ENCODE peak calls at places on chromosomes 2 and 18, in ten cellular contexts. K is PC-3, H is psoas muscle, U is A673, A is brain microvascular endothelial cell, Y is WERI-Rb-1, F is GM23338, V is uterus, W is endodermal cell, T is body of pancreas. J is an unnamed sample. For H3K27me3, the result is how much of the 10 kb centered on the place peaks cover.

GRCh38 chr2:84882775-84883550 is 2.1 kb upstream of the TRABD2A start:
- DNase-seq in H (no peak), Y (no peak), U (no peak), V (no peak), F (no peak), T (no peak), W (peak), A (peak), K (no peak), J (no peak)

GRCh38 chr2:163736433-163737168 is 793 bp upstream of the FIGN start:
- DNase-seq in U (peak), F (peak), V (peak), W (peak), A (peak), K (peak), Y (peak), T (peak), H (peak), J (peak)

GRCh38 chr2:169767243-169767888 is 31.3 kb upstream of the SSB start:
- DNase-seq in V (peak), Y (peak), H (peak), K (peak), A (peak), U (peak), T (peak), W (peak), F (peak), J (no peak)

GRCh38 chr2:136104977-136105376 is 13.0 kb downstream of the CXCR4 start:
- DNase-seq in F (no peak), Y (no peak), V (no peak), H (no peak), U (no peak), A (no peak), T (no peak), K (peak), W (no peak), J (no peak)

GRCh38 chr2:129903586-129904425 is 75.7 kb upstream of the RAB6C start:
- DNase-seq in T (no peak), W (peak), V (no peak), H (no peak), A (no peak), K (no peak), Y (peak), U (no peak), F (peak), J (no peak)

GRCh38 chr18:79393626-79394401 is 1.9 kb upstream of the NFATC1 start:
- DNase-seq in H (peak), K (peak), W (peak), T (peak), V (peak), A (peak), U (peak), F (peak), Y (peak), J (peak)

GRCh38 chr18:50240083-50240563 is 26.2 kb downstream of the CFAP53 start:
- DNase-seq in A (no peak), F (no peak), T (no peak), W (no peak), Y (no peak), V (no peak), H (no peak), K (peak), U (no peak), J (no peak)

GRCh38 chr2:133789743-133790142 is 221.5 kb upstream of the NCKAP5 start:
- DNase-seq in V (no peak), A (no peak), W (peak), Y (no peak), T (peak), U (peak), H (no peak), K (no peak), F (no peak), J (no peak)

GRCh38 chr2:19035238-19035637 is 323.2 kb downstream of the OSR1 start:
- DNase-seq in F (no peak), U (no peak), W (no peak), A (peak), Y (no peak), K (no peak), V (peak), T (peak), H (peak), J (peak)

GRCh38 chr2:238948765-238949641 is 101.1 kb downstream of the TWIST2 start:
- DNase-seq in Y (no peak), T (no peak), H (no peak), V (peak), U (no peak), F (no peak), K (peak), W (peak), A (peak), J (no peak)

GRCh38 chr18:48790226-48790863 is 160.4 kb downstream of the SMAD7 start:
- DNase-seq in T (peak), V (peak), A (peak), Y (no peak), W (peak), F (no peak), K (no peak), U (no peak), H (peak), J (peak)
- H3K27ac ChIP-seq in T (no peak), V (peak), A (peak), Y (no peak), W (no peak), F (no peak), K (no peak), U (no peak), H (peak), J (peak)

DNA sequence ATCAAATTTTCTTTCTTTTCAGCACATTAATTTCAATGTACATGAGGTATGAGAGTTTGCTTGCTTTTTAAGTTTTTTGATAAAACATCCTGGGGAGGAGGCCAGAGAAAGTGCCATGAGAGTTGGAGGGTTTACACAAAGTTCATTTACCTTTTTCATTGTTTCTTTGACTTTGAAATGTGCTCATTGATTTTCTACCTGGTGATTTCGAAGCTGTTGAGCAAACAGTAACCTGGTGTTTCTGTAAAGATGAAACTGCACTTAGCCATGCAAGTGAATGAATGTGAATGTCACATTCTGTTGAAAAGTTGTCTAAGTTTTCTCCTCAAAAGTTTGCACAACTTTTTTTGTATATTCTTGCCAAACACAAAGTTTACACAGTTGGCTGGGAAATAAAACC is 797.0 kb downstream of the METTL4 start:
- DNase-seq in V (no peak), T (no peak), U (no peak), A (no peak), H (no peak), K (no peak), F (no peak), W (no peak), Y (no peak), J (no peak)
- H3K27me3 ChIP-seq in V (under half), T (under half), U (under half), A (under half), H (under half), K (under half), F (under half), W (under half), Y (under half), J (under half)

GRCh38 chr2:204451766-204452165 is 93.5 kb upstream of the PARD3B start:
- DNase-seq in F (no peak), A (no peak), T (no peak), K (no peak), U (no peak), H (no peak), W (no peak), V (no peak), Y (no peak), J (no peak)
- H3K4me3 ChIP-seq in F (no peak), A (no peak), T (no peak), K (no peak), U (no peak), H (no peak), W (no peak), V (no peak), Y (no peak), J (no peak)

DNA sequence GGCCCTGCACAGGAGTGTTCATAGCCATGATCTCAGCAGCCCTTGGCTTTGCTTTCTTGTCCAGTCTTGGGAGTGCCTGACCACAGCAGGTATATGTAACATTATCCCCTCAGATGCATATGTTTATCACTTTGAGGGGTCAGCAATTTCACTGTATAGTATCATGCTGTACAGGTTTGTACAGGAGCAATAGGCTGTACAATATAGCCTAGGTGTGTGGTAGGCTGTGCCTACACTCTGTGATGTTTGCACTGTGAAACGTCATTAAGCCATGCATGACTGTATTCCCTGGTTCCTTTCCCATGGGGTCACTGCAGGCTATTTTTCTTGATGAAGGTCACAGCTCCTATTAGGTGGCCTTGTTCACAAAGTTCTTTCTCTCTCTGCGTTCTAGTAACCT is 4.7 kb upstream of the IL36G start:
- DNase-seq in W (no peak), V (no peak), K (peak), U (no peak), F (no peak), Y (no peak), T (no peak), H (no peak), A (no peak), J (no peak)
- H3K27ac ChIP-seq in W (no peak), V (no peak), K (peak), U (no peak), F (no peak), Y (no peak), T (no peak), H (no peak), A (no peak), J (no peak)

GRCh38 chr2:227545990-227546389 is 52.7 kb upstream of the SCYGR2 start:
- DNase-seq in V (no peak), U (peak), F (peak), H (no peak), Y (no peak), K (peak), A (peak), W (peak), T (no peak), J (no peak)
- H3K27me3 ChIP-seq in V (under half), U (under half), F (under half), H (under half), Y (under half), K (under half), A (under half), W (under half), T (under half), J (under half)

GRCh38 chr2:138510319-138510718 is 8.7 kb downstream of the SPOPL start:
- DNase-seq in A (no peak), Y (no peak), U (no peak), K (no peak), T (no peak), V (no peak), W (no peak), F (no peak), H (no peak), J (no peak)
- H3K4me3 ChIP-seq in A (no peak), Y (no peak), U (no peak), K (no peak), T (no peak), V (no peak), W (no peak), F (no peak), H (no peak), J (no peak)

DNA sequence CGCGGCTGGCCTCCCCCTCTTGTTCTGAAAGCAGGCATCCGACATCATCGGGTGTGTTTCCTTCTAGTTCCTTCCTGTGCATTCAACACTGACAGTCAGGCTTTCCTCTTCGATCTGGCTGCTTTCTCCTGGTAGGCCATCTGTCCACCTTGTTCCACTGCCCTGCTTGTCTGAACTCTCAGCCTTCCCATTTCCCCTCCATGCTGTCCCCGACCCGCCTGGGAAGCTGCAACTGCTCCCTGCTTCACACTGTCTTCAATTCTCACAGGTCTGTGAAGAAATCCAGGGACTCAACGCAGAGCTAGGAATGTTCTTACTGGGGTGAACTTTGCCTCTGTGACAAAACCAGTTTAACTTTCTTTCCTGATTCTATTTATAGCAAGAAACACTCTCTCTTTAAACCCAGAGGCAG is 43.0 kb downstream of the KIF3C start:
- DNase-seq in Y (peak), A (no peak), V (no peak), H (no peak), F (no peak), U (no peak), T (no peak), K (no peak), W (no peak), J (no peak)
- H3K27ac ChIP-seq in Y (no peak), A (no peak), V (no peak), H (peak), F (no peak), U (no peak), T (no peak), K (no peak), W (no peak), J (peak)

DNA sequence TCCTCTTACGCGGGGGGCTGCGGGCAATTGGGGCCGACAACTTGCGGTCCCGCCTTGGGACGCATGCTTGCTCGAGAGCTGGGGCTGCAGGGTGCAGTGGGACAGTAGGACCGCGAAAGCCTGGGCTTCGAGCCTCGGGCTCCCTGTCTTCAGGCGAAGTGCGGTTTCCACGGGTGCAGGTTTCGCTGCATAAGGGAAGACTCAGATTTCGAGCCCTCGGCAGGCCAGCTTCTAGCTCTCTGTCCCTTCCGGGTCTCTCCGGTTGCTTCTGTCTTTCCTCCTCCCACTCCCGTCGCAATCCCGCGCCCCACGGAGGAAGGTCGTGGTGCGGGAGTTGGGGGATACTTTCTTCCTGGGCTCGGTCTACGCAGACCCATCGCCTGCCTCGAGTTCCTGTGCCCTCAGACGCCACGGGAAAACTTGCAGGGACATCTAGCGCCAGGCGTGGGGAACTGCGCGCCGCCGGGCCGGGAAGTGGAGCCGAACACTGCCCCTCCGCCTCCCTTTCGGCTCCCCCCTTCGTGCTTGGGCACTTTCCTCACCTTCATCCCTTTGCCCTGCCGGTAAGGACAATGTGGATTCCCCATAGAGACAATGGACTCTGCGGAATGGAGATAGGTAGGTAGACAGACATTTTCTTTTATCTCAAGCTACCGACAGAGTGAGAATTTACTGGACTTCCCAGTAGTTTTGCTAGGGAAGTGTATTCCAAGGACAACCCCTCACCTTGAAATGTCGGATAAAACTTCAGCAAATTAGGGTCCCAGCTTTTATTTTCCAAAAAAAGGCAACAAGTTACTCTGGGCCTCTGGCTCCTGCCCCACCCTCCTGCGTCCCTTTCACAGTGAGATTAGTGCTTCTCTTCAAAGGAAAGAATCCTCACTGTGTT is 4.2 kb upstream of the HOXD13 start:
- DNase-seq in Y (peak), U (peak), K (peak), H (peak), F (peak), W (peak), T (peak), V (no peak), A (peak), J (peak)
- H3K27me3 ChIP-seq in Y (half or more), U (under half), K (half or more), H (half or more), F (half or more), W (half or more), T (under half), V (half or more), A (half or more), J (half or more)

GRCh38 chr2:173210270-173211196 is 134.9 kb downstream of the MAP3K20 start:
- DNase-seq in U (peak), F (peak), V (peak), W (peak), Y (peak), K (peak), T (peak), A (peak), H (peak), J (peak)

GRCh38 chr2:173204316-173204715 is 128.7 kb downstream of the MAP3K20 start:
- DNase-seq in H (no peak), K (no peak), U (peak), W (no peak), F (no peak), T (no peak), A (no peak), Y (no peak), V (no peak), J (no peak)

GRCh38 chr2:173202570-173202969 is 126.9 kb downstream of the MAP3K20 start:
- DNase-seq in W (no peak), T (no peak), K (peak), F (no peak), H (no peak), A (no peak), V (no peak), Y (no peak), U (no peak), J (no peak)

DNA sequence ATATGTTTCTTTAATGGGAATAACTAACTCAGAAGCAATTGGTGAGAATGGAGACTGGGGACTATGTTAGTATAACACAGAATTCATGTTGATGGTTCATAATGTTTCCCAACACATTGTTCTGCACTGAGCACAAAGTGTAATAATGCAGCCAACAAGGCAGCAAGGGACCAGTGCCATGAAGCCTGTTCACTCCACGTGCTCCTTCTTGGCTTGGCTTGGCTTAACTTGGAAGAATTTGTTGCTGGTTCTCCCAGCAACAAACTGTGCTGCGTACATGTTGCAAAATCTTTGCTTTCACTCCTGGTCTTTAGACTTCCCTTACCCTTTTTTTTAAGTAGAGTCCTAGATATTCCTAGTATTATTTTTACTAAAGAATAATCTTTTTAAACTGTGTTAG is 129.7 kb downstream of the MAP3K20 start:
- DNase-seq in K (no peak), F (no peak), A (no peak), Y (no peak), U (no peak), T (peak), V (peak), H (peak), W (no peak), J (peak)
- H3K4me3 ChIP-seq in K (no peak), F (no peak), A (no peak), Y (no peak), U (no peak), T (no peak), V (no peak), H (no peak), W (no peak), J (no peak)

DNA sequence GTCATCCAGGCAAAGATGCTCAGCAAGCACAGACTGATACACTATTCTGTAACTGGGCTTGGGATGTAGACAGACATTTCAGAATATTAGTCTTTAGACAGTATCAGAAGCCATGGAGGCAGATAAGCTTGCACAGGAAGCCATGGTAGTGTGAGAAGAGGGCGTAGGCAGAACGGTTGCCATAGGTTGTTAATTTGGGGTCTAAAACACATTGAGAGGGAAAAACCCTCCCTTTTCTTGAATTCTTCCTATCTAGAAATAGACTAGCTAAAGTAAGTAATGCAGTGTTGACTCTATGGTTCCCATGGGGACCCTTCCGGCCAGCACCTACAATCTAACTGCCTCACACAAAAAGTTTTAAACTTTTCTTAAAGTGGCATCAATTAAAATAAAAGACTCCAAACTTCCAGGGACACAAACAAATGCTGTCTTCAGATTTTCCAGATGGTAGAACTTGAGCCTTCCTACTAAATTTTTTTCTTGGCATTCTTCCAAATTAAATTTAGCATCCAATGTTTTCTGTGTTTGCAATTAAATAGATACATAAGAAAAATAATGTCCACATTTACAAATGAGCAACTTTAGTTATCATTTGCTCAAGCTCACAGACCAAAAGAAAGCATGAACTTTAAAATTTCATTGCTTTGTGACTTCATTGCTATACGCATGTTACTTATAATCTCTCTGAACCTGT is 1.9 kb downstream of the PRKRA start:
- DNase-seq in K (no peak), Y (no peak), W (no peak), T (no peak), F (no peak), A (no peak), H (no peak), U (no peak), V (no peak), J (no peak)
- H3K27ac ChIP-seq in K (no peak), Y (no peak), W (no peak), T (peak), F (no peak), A (no peak), H (peak), U (peak), V (no peak), J (peak)